ENCODE peak calls at places on chromosomes 7 and 10, in eight cellular contexts. R, S, C, H, G, A, K and W are unnamed samples.

GRCh38 chr7:36280840-36281812 is 108.5 kb upstream of the ANLN start:
- DNase-seq in R (no peak), S (peak; percentile 44), C (no peak), H (no peak), G (no peak), A (no peak), K (peak; percentile 87), W (no peak)

GRCh38 chr10:77598606-77599005 is 39.0 kb downstream of the KCNMA1 start:
- DNase-seq in R (no peak), S (no peak), C (no peak), H (no peak), G (no peak), A (no peak), K (no peak), W (no peak)

GRCh38 chr10:19638173-19638872 is 177.9 kb upstream of the PLXDC2 start:
- DNase-seq in R (no peak), S (no peak), C (peak; percentile 76), H (peak; percentile 42), G (no peak), A (no peak), K (no peak), W (no peak)

GRCh38 chr10:96389785-96390184 is 31.0 kb upstream of the OPALIN start:
- DNase-seq in R (no peak), S (no peak), C (no peak), H (no peak), G (no peak), A (no peak), K (no peak), W (no peak)

GRCh38 chr10:1166101-1166827 is 110.1 kb downstream of the WDR37 start:
- DNase-seq in R (no peak), S (no peak), C (no peak), H (no peak), G (no peak), A (no peak), K (no peak), W (no peak)

GRCh38 chr7:51274955-51275354 is 41.7 kb downstream of the COBL start:
- DNase-seq in R (no peak), S (no peak), C (no peak), H (no peak), G (no peak), A (no peak), K (no peak), W (no peak)

GRCh38 chr7:133051066-133051465 is 30.8 kb downstream of the CHCHD3 start:
- DNase-seq in R (no peak), S (no peak), C (no peak), H (peak; percentile 23), G (no peak), A (no peak), K (no peak), W (no peak)

GRCh38 chr10:42630537-42631134 is 7.7 kb downstream of the ZNF33B start:
- DNase-seq in R (no peak), S (no peak), C (no peak), H (no peak), G (no peak), A (no peak), K (no peak), W (no peak)

GRCh38 chr10:113071446-113071845 is 121.4 kb downstream of the TCF7L2 start:
- DNase-seq in R (no peak), S (no peak), C (no peak), H (no peak), G (no peak), A (no peak), K (no peak), W (no peak)

GRCh38 chr10:97043563-97043855 is 142.2 kb downstream of the SLIT1 start:
- DNase-seq in R (no peak), S (no peak), C (no peak), H (no peak), G (no peak), A (no peak), K (no peak), W (no peak)

GRCh38 chr7:22786290-22786932 is 36.2 kb downstream of the TOMM7 start:
- DNase-seq in R (no peak), S (no peak), C (no peak), H (no peak), G (no peak), A (no peak), K (no peak), W (no peak)